ENCODE peak calls at places on chromosomes 3 and 15, in seven cellular contexts. N is H1, S is HepG2, A is HCT116, F is SK-N-SH, H is GM12878, P is K562. W is an unnamed sample.

GRCh38 chr3:143314291-143315093 is 194.9 kb downstream of the CHST2 start:
- DNase-seq in N (no peak), S (no peak), A (no peak), F (no peak), H (no peak), P (no peak), W (no peak)

GRCh38 chr15:91380114-91380513 is 280.1 kb downstream of the SV2B start:
- DNase-seq in N (no peak), S (no peak), A (no peak), F (no peak), H (no peak), P (no peak), W (peak)

GRCh38 chr15:92954578-92954977 is 54.5 kb downstream of the CHD2 start:
- DNase-seq in N (no peak), S (peak), A (no peak), F (no peak), H (no peak), P (peak), W (peak)

GRCh38 chr3:134796313-134797079 is 1.4 kb downstream of the EPHB1 start:
- DNase-seq in N (no peak), S (no peak), A (no peak), F (peak), H (no peak), P (no peak), W (no peak)

GRCh38 chr15:72751751-72752455 is 31.7 kb downstream of the ADPGK start:
- DNase-seq in N (no peak), S (no peak), A (no peak), F (no peak), H (no peak), P (no peak), W (no peak)

GRCh38 chr3:17398959-17399551 is 343.4 kb downstream of the TBC1D5 start:
- DNase-seq in N (no peak), S (no peak), A (no peak), F (no peak), H (peak), P (no peak), W (no peak)

GRCh38 chr3:63863150-63864007 is at the start of the genes ATXN7 and THOC7:
- DNase-seq in N (no peak), S (peak), A (no peak), F (peak), H (no peak), P (peak), W (peak)

GRCh38 chr15:83322061-83322460 is 37.6 kb upstream of the BNC1 start:
- DNase-seq in N (no peak), S (no peak), A (no peak), F (no peak), H (no peak), P (no peak), W (no peak)

GRCh38 chr15:75731248-75732100 is 18.8 kb upstream of the CSPG4 start:
- DNase-seq in N (no peak), S (no peak), A (no peak), F (peak), H (no peak), P (no peak), W (no peak)

GRCh38 chr15:63070681-63071129 is 28.2 kb downstream of the TPM1 start:
- DNase-seq in N (no peak), S (no peak), A (no peak), F (no peak), H (peak), P (no peak), W (no peak)

GRCh38 chr3:185253645-185254410 is at the start of gene EHHADH:
- DNase-seq in N (no peak), S (peak), A (peak), F (peak), H (no peak), P (peak), W (peak)

GRCh38 chr3:12938258-12938711 is 96.9 kb upstream of the RPL32 start:
- DNase-seq in N (no peak), S (no peak), A (no peak), F (no peak), H (no peak), P (no peak), W (no peak)

GRCh38 chr3:41304603-41305002 is 105.3 kb downstream of the CTNNB1 start:
- DNase-seq in N (no peak), S (no peak), A (no peak), F (peak), H (no peak), P (no peak), W (no peak)

GRCh38 chr3:188948658-188949400 is 222.9 kb upstream of the TPRG1 start:
- DNase-seq in N (no peak), S (peak), A (peak), F (no peak), H (no peak), P (no peak), W (no peak)

GRCh38 chr3:171541647-171542046 is 81.4 kb upstream of the TNIK start:
- DNase-seq in N (no peak), S (no peak), A (no peak), F (no peak), H (no peak), P (no peak), W (no peak)

GRCh38 chr3:49416867-49417266 is 4.6 kb downstream of the TCTA start:
- DNase-seq in N (no peak), S (no peak), A (no peak), F (no peak), H (no peak), P (no peak), W (no peak)

GRCh38 chr15:77571741-77572140 is 61.0 kb downstream of the LINGO1 start:
- DNase-seq in N (no peak), S (no peak), A (no peak), F (no peak), H (no peak), P (no peak), W (no peak)

GRCh38 chr15:100580414-100580813 is 21.6 kb downstream of the LINS1 start:
- DNase-seq in N (no peak), S (no peak), A (no peak), F (no peak), H (no peak), P (no peak), W (no peak)

GRCh38 chr3:70277304-70277703 is 35.1 kb downstream of the MDFIC2 start:
- DNase-seq in N (no peak), S (no peak), A (no peak), F (peak), H (no peak), P (no peak), W (no peak)

GRCh38 chr3:197344582-197345318 is 46.3 kb upstream of the DLG1 start:
- DNase-seq in N (no peak), S (no peak), A (no peak), F (no peak), H (no peak), P (no peak), W (no peak)

GRCh38 chr15:58534556-58534955 is 102.8 kb downstream of the LIPC start:
- DNase-seq in N (no peak), S (no peak), A (no peak), F (no peak), H (no peak), P (no peak), W (no peak)

GRCh38 chr3:106206613-106207012 is 337.8 kb upstream of the CBLB start:
- DNase-seq in N (no peak), S (no peak), A (no peak), F (no peak), H (no peak), P (no peak), W (no peak)

GRCh38 chr3:194333212-194333980 is 17.7 kb downstream of the CPN2 start:
- DNase-seq in N (peak), S (peak), A (peak), F (peak), H (no peak), P (peak), W (peak)

GRCh38 chr3:187027531-187027936 is 97.2 kb downstream of the ST6GAL1 start:
- DNase-seq in N (no peak), S (no peak), A (no peak), F (no peak), H (no peak), P (no peak), W (no peak)

GRCh38 chr15:71146597-71146996 is 31.3 kb downstream of the THSD4 start:
- DNase-seq in N (no peak), S (no peak), A (no peak), F (no peak), H (no peak), P (no peak), W (no peak)

GRCh38 chr3:47250309-47251060 is 32.1 kb downstream of the KIF9 start:
- DNase-seq in N (no peak), S (peak), A (peak), F (peak), H (no peak), P (peak), W (peak)

GRCh38 chr15:27679621-27680521 is 419.2 kb downstream of the OCA2 start:
- DNase-seq in N (no peak), S (no peak), A (no peak), F (peak), H (no peak), P (no peak), W (no peak)

GRCh38 chr15:33963831-33964664 is 4.2 kb upstream of the CHRM5 start:
- DNase-seq in N (no peak), S (peak), A (peak), F (peak), H (no peak), P (peak), W (peak)

GRCh38 chr3:88434001-88434400 is 284.2 kb downstream of the C3orf38 start:
- DNase-seq in N (no peak), S (no peak), A (no peak), F (no peak), H (no peak), P (no peak), W (no peak)

GRCh38 chr15:64692166-64692565 is 83.2 kb downstream of the RBPMS2 start:
- DNase-seq in N (no peak), S (no peak), A (no peak), F (no peak), H (no peak), P (no peak), W (no peak)

GRCh38 chr3:172982731-172983364 is 158.2 kb downstream of the SPATA16 start:
- DNase-seq in N (no peak), S (no peak), A (peak), F (peak), H (no peak), P (peak), W (peak)

GRCh38 chr3:34678580-34678979 is 880.1 kb downstream of the PDCD6IP start:
- DNase-seq in N (no peak), S (no peak), A (no peak), F (no peak), H (no peak), P (no peak), W (no peak)

GRCh38 chr3:182629521-182629920 is 163.8 kb upstream of the ATP11B start:
- DNase-seq in N (no peak), S (no peak), A (no peak), F (no peak), H (no peak), P (no peak), W (no peak)

GRCh38 chr3:195587824-195588223 is 4.1 kb upstream of the APOD start:
- DNase-seq in N (no peak), S (no peak), A (no peak), F (no peak), H (peak), P (no peak), W (no peak)

GRCh38 chr3:19947549-19948071 is 713 bp downstream of the RAB5A start:
- DNase-seq in N (peak), S (peak), A (peak), F (peak), H (no peak), P (no peak), W (no peak)

GRCh38 chr3:131231710-131232348 is 149.7 kb upstream of the NUDT16 start:
- DNase-seq in N (no peak), S (peak), A (no peak), F (peak), H (no peak), P (no peak), W (no peak)

GRCh38 chr3:54999159-54999558 is 71.3 kb upstream of the LRTM1 start:
- DNase-seq in N (peak), S (peak), A (no peak), F (no peak), H (no peak), P (peak), W (no peak)

GRCh38 chr3:147939425-147940196 is 530.4 kb downstream of the ZIC1 start:
- DNase-seq in N (no peak), S (no peak), A (no peak), F (no peak), H (no peak), P (no peak), W (no peak)

DNA sequence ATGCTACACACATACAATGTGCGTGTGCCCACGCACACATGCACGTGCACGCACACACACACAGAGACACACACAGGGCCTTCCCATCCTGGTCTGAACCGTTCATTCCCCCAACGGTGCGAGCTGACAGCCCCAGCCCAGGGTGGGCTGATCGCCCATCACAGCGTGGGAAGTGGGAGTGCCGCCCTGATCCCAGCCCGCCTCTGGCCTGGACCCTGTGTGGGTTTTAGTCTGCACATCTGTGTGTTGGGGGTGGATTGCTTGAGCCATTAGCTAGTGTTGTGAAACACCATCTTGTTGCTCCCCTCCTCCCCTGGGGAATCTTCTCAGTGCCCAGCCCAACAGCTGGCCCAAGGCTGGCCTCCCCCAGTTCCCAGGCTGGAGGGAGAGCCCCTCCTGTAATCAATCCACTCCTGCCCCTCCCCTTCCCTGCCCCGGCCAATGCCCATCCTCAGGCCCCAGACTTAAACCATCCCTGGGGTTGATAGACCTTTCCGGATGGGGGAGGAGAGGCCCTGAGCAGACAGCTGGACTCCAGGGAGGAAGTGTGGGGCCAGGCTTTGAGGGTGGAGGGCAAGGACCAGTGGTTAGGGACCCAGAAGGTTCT is 8.3 kb downstream of the SEMA3G start:
- DNase-seq in N (no peak), S (no peak), A (no peak), F (peak), H (no peak), P (no peak), W (no peak)
- TF ChIP-seq JUND in N (no peak), S (no peak), A (no peak), F (no peak), H (no peak), P (no peak), W (no peak)

GRCh38 chr3:98608029-98608428 is 14.6 kb upstream of the CPOX start:
- DNase-seq in N (no peak), S (no peak), A (no peak), F (no peak), H (no peak), P (no peak), W (no peak)
- TF ChIP-seq JUND in N (no peak), S (no peak), A (no peak), F (no peak), H (no peak), P (no peak), W (no peak)

GRCh38 chr3:150443331-150443741 is 35.2 kb downstream of the TSC22D2 start:
- DNase-seq in N (no peak), S (no peak), A (no peak), F (no peak), H (no peak), P (no peak), W (no peak)
- TF ChIP-seq JUND in N (no peak), S (no peak), A (no peak), F (peak), H (no peak), P (no peak), W (no peak)

GRCh38 chr15:89451846-89452245 is 44.5 kb downstream of the RHCG start:
- DNase-seq in N (no peak), S (no peak), A (no peak), F (no peak), H (no peak), P (no peak), W (no peak)

GRCh38 chr15:89452330-89452836 is 44.0 kb downstream of the RHCG start:
- DNase-seq in N (no peak), S (no peak), A (no peak), F (no peak), H (no peak), P (no peak), W (no peak)

GRCh38 chr15:89447676-89448075 is 48.7 kb downstream of the RHCG start:
- DNase-seq in N (no peak), S (no peak), A (no peak), F (no peak), H (no peak), P (no peak), W (no peak)

GRCh38 chr15:89448825-89449224 is 47.6 kb downstream of the RHCG start:
- DNase-seq in N (no peak), S (no peak), A (no peak), F (peak), H (no peak), P (no peak), W (no peak)

DNA sequence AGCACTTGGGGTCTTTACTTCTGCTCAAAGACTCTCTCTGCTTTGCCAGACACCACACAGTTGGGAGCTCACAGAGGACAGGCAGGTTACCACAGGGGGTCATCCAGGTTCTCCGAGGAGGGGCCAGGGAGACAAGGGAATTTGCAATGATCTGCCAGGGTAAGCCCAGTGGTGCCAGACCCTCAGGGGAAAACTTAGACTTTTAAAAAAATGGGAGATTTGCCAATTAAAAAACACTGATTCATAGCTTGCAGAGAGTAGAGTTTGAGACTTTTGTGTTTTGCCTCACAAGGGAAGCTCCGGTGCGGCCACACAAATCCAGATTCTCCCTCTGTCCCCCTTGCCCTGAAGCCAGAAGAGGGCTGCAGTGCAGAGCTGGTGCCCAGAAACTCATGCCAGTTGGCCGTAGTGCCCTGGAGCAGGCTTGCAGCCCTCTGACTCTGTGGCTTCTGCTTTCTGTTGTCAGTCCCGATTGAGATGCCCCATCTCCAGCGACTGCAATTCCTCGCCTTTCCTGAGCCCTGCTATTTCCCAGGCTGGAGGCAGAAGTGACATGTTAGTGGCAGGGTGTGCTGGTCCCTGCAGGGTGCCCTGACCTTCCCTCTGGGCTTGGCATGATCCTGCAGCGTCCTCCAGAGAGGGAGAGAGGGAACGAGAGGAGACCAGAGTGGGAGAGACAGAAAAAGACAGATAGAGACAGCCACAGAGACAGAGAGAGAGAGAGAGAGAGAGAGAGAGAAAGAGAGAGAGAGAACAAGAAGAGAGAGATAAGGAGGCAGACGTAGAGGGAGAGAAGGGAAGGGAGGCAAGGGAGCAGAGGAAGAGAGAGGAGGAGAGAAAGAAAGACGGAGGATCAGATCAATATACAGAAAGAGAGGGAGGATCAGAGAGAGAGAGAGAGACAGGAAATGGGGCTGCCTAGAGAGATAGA is 46.0 kb downstream of the RHCG start:
- DNase-seq in N (no peak), S (no peak), A (no peak), F (peak), H (no peak), P (no peak), W (peak)
- TF ChIP-seq JUND in N (no peak), S (no peak), A (no peak), F (no peak), H (no peak), P (no peak), W (no peak)

DNA sequence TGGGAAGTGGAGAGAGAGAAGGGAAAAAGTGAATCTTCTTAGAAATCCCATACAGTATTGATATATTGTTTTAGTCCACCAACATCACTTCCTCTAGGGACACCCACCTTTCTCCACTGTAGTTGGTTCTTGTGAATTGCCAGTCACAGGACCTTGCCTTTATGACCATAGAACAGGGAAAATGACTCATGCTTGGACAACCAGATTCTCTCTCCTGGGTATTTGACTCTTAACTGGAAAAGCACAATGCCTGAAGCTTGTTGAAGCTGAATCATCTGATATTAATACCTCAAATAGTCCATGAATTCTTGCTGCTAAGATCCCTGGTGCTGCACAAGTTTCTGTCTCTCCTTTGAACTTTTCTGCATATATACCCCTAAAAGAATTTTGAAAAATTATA is 32.5 kb upstream of the DCLK3 start:
- DNase-seq in N (no peak), S (no peak), A (no peak), F (no peak), H (no peak), P (no peak), W (no peak)
- TF ChIP-seq JUND in N (no peak), S (no peak), A (no peak), F (no peak), H (no peak), P (no peak), W (no peak)

GRCh38 chr3:127668906-127669305 is 3.8 kb upstream of the ABTB1 start:
- DNase-seq in N (no peak), S (no peak), A (no peak), F (no peak), H (no peak), P (no peak), W (no peak)
- TF ChIP-seq JUND in N (no peak), S (no peak), A (no peak), F (no peak), H (no peak), P (no peak), W (no peak)

GRCh38 chr15:41847206-41847605 is 8.6 kb downstream of the PLA2G4B start:
- DNase-seq in N (no peak), S (no peak), A (no peak), F (no peak), H (no peak), P (no peak), W (no peak)

GRCh38 chr15:41849861-41850260 is 11.2 kb downstream of the PLA2G4B start:
- DNase-seq in N (no peak), S (no peak), A (no peak), F (no peak), H (no peak), P (no peak), W (peak)

GRCh38 chr15:41849204-41849603 is 10.6 kb downstream of the PLA2G4B start:
- DNase-seq in N (no peak), S (no peak), A (no peak), F (no peak), H (no peak), P (no peak), W (no peak)

GRCh38 chr15:41847981-41848380 is 9.3 kb downstream of the PLA2G4B start:
- DNase-seq in N (no peak), S (no peak), A (no peak), F (no peak), H (no peak), P (no peak), W (no peak)

GRCh38 chr15:41848595-41848994 is 9.9 kb downstream of the PLA2G4B start:
- DNase-seq in N (no peak), S (no peak), A (no peak), F (no peak), H (no peak), P (no peak), W (no peak)
- TF ChIP-seq JUND in N (no peak), S (no peak), A (no peak), F (no peak), H (no peak), P (no peak), W (no peak)

DNA sequence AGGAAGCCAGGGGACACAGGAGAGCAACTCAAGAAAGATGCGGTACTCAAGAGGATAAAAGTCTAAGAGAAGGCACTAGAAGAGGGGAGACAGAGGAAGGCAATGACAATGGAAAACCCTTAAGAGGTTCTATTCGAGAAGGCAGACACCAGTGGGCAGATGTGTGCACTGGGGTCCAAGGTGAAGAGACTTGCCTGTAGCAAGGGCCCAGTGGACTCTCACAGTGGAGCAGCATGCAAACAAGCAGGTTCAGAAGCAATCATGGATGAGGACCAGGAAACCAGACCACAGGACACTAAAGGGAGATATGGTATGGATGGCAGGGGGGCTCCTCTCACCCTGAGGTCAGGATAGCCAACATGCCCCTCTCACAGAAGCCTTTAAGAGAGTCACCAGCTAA is 2.7 kb downstream of the ADCY5 start:
- DNase-seq in N (no peak), S (no peak), A (no peak), F (no peak), H (no peak), P (no peak), W (no peak)
- TF ChIP-seq JUND in N (no peak), S (no peak), A (no peak), F (no peak), H (no peak), P (no peak), W (no peak)

W was measured in T47D.